ENCODE peak calls at places on chromosome 9, in four cellular contexts. C, V, G and O are unnamed samples.

GRCh38 chr9:94974154-94974860 is 247.8 kb downstream of the AOPEP start:
- DNase-seq in C (no peak), G (no peak), V (no peak), O (no peak)

GRCh38 chr9:27379311-27380236 is 82.6 kb upstream of the EQTN start:
- DNase-seq in G (no peak), V (no peak), C (no peak), O (no peak)

GRCh38 chr9:36928210-36928609 is 105.9 kb downstream of the PAX5 start:
- DNase-seq in G (no peak), V (no peak), C (no peak), O (peak)

GRCh38 chr9:26856413-26857032 is 36.1 kb downstream of the CAAP1 start:
- DNase-seq in C (peak), V (peak), G (no peak), O (peak)

GRCh38 chr9:137032893-137033292 is 1.0 kb upstream of the FUT7 start:
- DNase-seq in V (no peak), G (no peak), C (no peak), O (no peak)

GRCh38 chr9:126947529-126947928 is 32.9 kb downstream of the RALGPS1 start:
- DNase-seq in C (peak), V (no peak), G (no peak), O (no peak)

GRCh38 chr9:86545085-86545484 is 190.9 kb upstream of the TUT7 start:
- DNase-seq in V (no peak), G (no peak), C (no peak), O (no peak)

GRCh38 chr9:107816187-107817021 is 326.8 kb upstream of the KLF4 start:
- DNase-seq in V (no peak), C (no peak), G (no peak), O (no peak)

GRCh38 chr9:107569171-107569570 is 79.6 kb upstream of the KLF4 start:
- DNase-seq in C (peak), G (no peak), V (no peak), O (no peak)

GRCh38 chr9:98930792-98931191 is 12.9 kb upstream of the COL15A1 start:
- DNase-seq in G (no peak), V (no peak), C (peak), O (no peak)

GRCh38 chr9:121819511-121820231 is 168.2 kb downstream of the DAB2IP start:
- DNase-seq in G (no peak), C (peak), V (peak), O (peak)

GRCh38 chr9:15416880-15417279 is 5.8 kb upstream of the SNAPC3 start:
- DNase-seq in V (no peak), C (peak), G (no peak), O (no peak)

GRCh38 chr9:34571180-34571800 is 18.2 kb downstream of the CNTFR start:
- DNase-seq in G (no peak), C (no peak), V (no peak), O (no peak)